ENCODE peak calls at places on chromosomes 12 and 14, in ten cellular contexts. V is IMR-90, P is body of pancreas, O is ovary, Z is transverse colon, D is spleen, R is uterus, H is upper lobe of left lung, E is K562, L is suprapubic skin. T is an unnamed sample. For H3K27me3, the result is how much of the 10 kb centered on the place peaks cover.

GRCh38 chr12:2693204-2693860 is 101.4 kb upstream of the FKBP4 start:
- DNase-seq in V (no peak), P (no peak), O (no peak), Z (no peak), D (no peak), R (no peak), H (no peak), E (no peak), L (no peak), T (no peak)

GRCh38 chr14:74290415-74290814 is 12.3 kb downstream of the ABCD4 start:
- DNase-seq in V (peak), P (no peak), O (no peak), Z (no peak), D (no peak), R (no peak), H (no peak), E (peak), L (no peak), T (no peak)

GRCh38 chr12:202081-202731 is 11.8 kb downstream of the SLC6A12 start:
- DNase-seq in V (no peak), P (no peak), O (no peak), Z (no peak), D (peak), R (no peak), H (peak), E (no peak), L (no peak), T (no peak)

GRCh38 chr14:105554022-105554421 is 27.6 kb downstream of the TMEM121 start:
- DNase-seq in V (no peak), P (no peak), O (no peak), Z (no peak), D (no peak), R (no peak), H (no peak), E (no peak), L (peak), T (no peak)

GRCh38 chr12:6996040-6996441 is 22.2 kb downstream of the LPCAT3 start:
- DNase-seq in V (peak), P (no peak), O (no peak), Z (no peak), D (no peak), R (no peak), H (no peak), E (peak), L (no peak), T (no peak)

GRCh38 chr12:107385518-107385917 is 292.2 kb upstream of the CRY1 start:
- DNase-seq in V (no peak), P (no peak), O (no peak), Z (no peak), D (no peak), R (no peak), H (no peak), E (no peak), L (no peak), T (no peak)

GRCh38 chr14:50600849-50601248 is 40.9 kb downstream of the ATL1 start:
- DNase-seq in V (no peak), P (peak), O (no peak), Z (no peak), D (no peak), R (peak), H (no peak), E (no peak), L (no peak), T (no peak)

GRCh38 chr12:71220295-71220694 is 62.5 kb upstream of the TSPAN8 start:
- DNase-seq in V (no peak), P (no peak), O (no peak), Z (no peak), D (no peak), R (no peak), H (no peak), E (no peak), L (no peak), T (peak)

GRCh38 chr14:77364146-77364545 is 12.7 kb downstream of the TMED8 start:
- DNase-seq in V (no peak), P (no peak), O (no peak), Z (no peak), D (no peak), R (no peak), H (peak), E (no peak), L (no peak), T (no peak)

GRCh38 chr12:57612711-57613426 is 1.6 kb downstream of the ARHGEF25 start:
- DNase-seq in V (no peak), P (no peak), O (no peak), Z (no peak), D (no peak), R (no peak), H (no peak), E (no peak), L (no peak), T (no peak)

DNA sequence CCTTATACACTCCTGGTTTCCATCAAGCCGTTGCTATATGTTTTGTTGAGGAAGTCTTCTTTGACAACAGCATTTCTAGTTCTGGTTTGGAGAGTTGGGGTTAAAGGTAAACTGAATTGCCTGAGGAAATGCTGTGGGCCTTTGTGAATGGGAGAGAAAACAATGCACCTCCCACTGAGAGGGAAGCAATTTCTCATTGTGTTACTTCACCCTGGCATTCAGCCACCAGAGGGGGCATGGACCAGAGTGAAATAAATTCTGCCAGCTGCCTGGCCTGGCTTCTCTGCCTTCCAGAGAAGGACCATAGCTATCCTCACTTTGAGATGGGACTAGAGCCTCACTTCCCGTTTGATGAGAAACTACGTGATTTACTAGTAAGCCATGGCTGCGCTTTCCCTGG is 475.3 kb downstream of the EGLN3 start:
- DNase-seq in V (no peak), P (peak), O (no peak), Z (peak), D (no peak), R (no peak), H (no peak), E (no peak), L (no peak), T (no peak)
- TF ChIP-seq CTCF in V (no peak), P (no peak), O (no peak), Z (peak), D (no peak), R (no peak), H (no peak), E (peak), L (no peak), T (peak)

DNA sequence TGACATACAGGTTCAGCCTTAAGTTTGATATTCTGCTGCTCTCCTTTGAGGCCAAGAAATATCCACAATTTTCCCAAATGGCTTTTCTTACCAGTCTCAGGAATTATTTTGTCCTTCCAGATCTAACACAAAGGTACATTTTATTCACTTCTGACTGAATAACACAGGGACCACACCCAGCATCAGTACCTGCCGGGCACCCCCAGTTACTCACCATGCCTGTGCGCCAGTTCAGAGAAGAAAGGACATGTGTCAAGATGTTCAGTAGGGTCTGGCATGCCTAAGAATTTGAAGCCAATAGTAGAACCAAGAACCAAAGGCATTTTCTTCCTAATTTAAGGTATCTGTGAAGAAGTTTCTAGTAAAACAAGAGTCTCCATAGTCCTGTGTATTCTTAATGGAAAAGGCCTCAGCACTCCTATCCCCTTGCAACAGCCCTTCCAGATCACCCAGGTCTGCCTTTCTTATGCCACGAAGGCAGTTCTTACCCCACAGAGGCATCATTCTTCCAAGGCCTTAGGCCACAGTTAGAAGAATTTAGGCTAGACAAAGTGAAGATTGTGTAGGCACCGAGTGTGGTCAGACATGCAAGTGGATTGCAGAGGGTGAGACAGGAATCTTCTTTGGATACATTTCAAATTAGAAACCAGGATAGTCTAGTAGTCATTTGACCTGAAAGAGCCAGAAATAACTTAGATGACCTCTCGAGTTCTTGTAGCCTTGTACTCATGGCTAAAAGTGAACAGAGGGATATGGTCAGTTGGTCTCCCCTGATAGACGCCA is 140.1 kb upstream of the HIF1A start:
- DNase-seq in V (peak), P (no peak), O (no peak), Z (no peak), D (no peak), R (no peak), H (no peak), E (no peak), L (no peak), T (no peak)
- TF ChIP-seq POLR2A in V (peak), P (no peak), O (no peak), Z (no peak), D (no peak), R (no peak), H (no peak), E (no peak), L (no peak), T (no peak)

DNA sequence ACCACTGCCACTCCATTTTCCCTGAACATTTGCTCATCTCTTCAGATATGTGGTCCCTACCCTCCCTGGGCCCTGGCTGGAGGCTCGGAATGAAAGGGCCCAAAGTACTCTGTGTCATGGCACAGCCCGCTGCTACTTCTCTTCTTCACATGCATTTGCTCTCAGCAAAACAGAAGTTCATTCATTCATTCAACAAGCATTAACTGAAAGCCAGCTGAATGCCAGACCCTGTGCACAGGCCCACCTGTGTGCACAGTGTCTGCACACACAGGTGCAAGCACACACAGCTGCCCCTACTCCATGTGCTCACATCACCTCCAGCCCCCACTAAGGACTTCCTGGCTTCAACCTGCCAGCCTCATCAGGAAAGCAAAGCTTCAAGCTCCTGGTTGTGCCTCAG is 7.8 kb downstream of the WNT1 start:
- DNase-seq in V (no peak), P (no peak), O (no peak), Z (no peak), D (no peak), R (no peak), H (no peak), E (no peak), L (no peak), T (no peak)
- H3K27me3 ChIP-seq in V (half or more), P (under half), O (under half), Z (half or more), D (under half), R (under half), H (under half), E (under half), L (half or more), T (under half)

DNA sequence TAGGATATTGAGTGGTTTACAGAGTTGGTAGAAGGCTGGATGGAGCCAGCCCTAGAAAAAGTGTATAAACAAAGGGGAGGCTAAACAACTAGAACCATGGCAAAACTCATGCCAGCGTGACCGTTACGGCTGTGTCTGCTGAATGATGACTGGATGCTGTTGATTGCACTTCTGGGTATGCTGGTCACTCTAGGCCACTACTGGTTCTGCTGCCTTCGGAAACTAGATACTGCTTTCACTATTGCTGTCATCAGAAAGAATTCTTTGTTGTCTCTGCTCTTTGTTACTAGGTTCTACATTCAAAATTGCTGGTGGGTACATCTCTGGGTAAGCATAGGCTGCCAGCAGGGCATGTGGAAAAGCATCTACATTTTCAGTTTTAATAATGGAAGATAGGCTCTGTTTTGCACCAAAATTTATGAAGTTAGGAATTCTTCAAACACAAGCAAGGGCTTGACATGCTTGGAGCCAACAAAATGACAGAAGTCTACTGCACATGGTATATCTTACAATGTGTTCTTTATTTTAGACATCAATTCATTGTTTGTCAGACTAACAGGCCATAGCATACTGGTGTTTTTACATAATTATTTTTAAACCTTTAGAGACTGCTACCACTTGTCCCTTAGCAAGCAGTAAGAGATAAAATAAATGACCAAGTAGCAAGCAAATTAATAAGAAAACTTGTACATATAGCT is 15.4 kb downstream of the MON2 start:
- DNase-seq in V (no peak), P (no peak), O (no peak), Z (no peak), D (no peak), R (no peak), H (no peak), E (no peak), L (no peak), T (no peak)
- TF ChIP-seq CTCF in V (no peak), P (no peak), O (no peak), Z (no peak), D (no peak), R (no peak), H (no peak), E (no peak), L (no peak), T (no peak)